ENCODE peak calls at places on chromosomes 12 and 14, in nine cellular contexts. One of them, this sample, is unnamed.

GRCh38 chr12:53046655-53047220 is 3.1 kb upstream of the TNS2 start:
- DNase-seq in A673: peak
- DNase-seq in fibroblast of mammary gland: peak
- DNase-seq in coronary artery: peak
- DNase-seq in HTR-8/SVneo: peak
- DNase-seq in SK-N-MC: no peak
- DNase-seq in GM12865: peak
- DNase-seq in activated CD4-positive, alpha-beta T cell treated with anti-CD3 and anti-CD28 coated beads, Interleukin-2, amount 50 U/mL, for 1 hour: no peak
- DNase-seq in activated naive CD4-positive, alpha-beta T cell treated with Interleukin-2 at 50 U/mL for 16 hours: no peak
- DNase-seq in this sample: no peak

GRCh38 chr12:106247731-106248176 is at the start of gene CKAP4:
- DNase-seq in A673: peak
- DNase-seq in fibroblast of mammary gland: peak
- DNase-seq in coronary artery: peak
- DNase-seq in HTR-8/SVneo: peak
- DNase-seq in SK-N-MC: no peak
- DNase-seq in GM12865: peak
- DNase-seq in activated CD4-positive, alpha-beta T cell treated with anti-CD3 and anti-CD28 coated beads, Interleukin-2, amount 50 U/mL, for 1 hour: peak
- DNase-seq in activated naive CD4-positive, alpha-beta T cell treated with Interleukin-2 at 50 U/mL for 16 hours: peak
- DNase-seq in this sample: no peak

GRCh38 chr12:1201030-1201429 is 210.0 kb downstream of the ERC1 start:
- DNase-seq in A673: no peak
- DNase-seq in fibroblast of mammary gland: no peak
- DNase-seq in coronary artery: no peak
- DNase-seq in HTR-8/SVneo: no peak
- DNase-seq in SK-N-MC: no peak
- DNase-seq in GM12865: no peak
- DNase-seq in activated CD4-positive, alpha-beta T cell treated with anti-CD3 and anti-CD28 coated beads, Interleukin-2, amount 50 U/mL, for 1 hour: no peak
- DNase-seq in activated naive CD4-positive, alpha-beta T cell treated with Interleukin-2 at 50 U/mL for 16 hours: no peak
- DNase-seq in this sample: no peak

GRCh38 chr12:752673-753400 is 458 bp downstream of the WNK1 start:
- DNase-seq in A673: peak
- DNase-seq in fibroblast of mammary gland: peak
- DNase-seq in coronary artery: peak
- DNase-seq in HTR-8/SVneo: no peak
- DNase-seq in SK-N-MC: no peak
- DNase-seq in GM12865: peak
- DNase-seq in activated CD4-positive, alpha-beta T cell treated with anti-CD3 and anti-CD28 coated beads, Interleukin-2, amount 50 U/mL, for 1 hour: peak
- DNase-seq in activated naive CD4-positive, alpha-beta T cell treated with Interleukin-2 at 50 U/mL for 16 hours: peak
- DNase-seq in this sample: no peak

GRCh38 chr12:124544311-124544970 is 23.0 kb downstream of the NCOR2 start:
- DNase-seq in A673: no peak
- DNase-seq in fibroblast of mammary gland: no peak
- DNase-seq in coronary artery: no peak
- DNase-seq in HTR-8/SVneo: no peak
- DNase-seq in SK-N-MC: no peak
- DNase-seq in GM12865: no peak
- DNase-seq in activated CD4-positive, alpha-beta T cell treated with anti-CD3 and anti-CD28 coated beads, Interleukin-2, amount 50 U/mL, for 1 hour: no peak
- DNase-seq in activated naive CD4-positive, alpha-beta T cell treated with Interleukin-2 at 50 U/mL for 16 hours: no peak
- DNase-seq in this sample: no peak

GRCh38 chr12:57173089-57173488 is 25.7 kb upstream of the LRP1-AS start:
- DNase-seq in A673: peak
- DNase-seq in fibroblast of mammary gland: no peak
- DNase-seq in coronary artery: no peak
- DNase-seq in HTR-8/SVneo: peak
- DNase-seq in SK-N-MC: no peak
- DNase-seq in GM12865: no peak
- DNase-seq in activated CD4-positive, alpha-beta T cell treated with anti-CD3 and anti-CD28 coated beads, Interleukin-2, amount 50 U/mL, for 1 hour: no peak
- DNase-seq in activated naive CD4-positive, alpha-beta T cell treated with Interleukin-2 at 50 U/mL for 16 hours: peak
- DNase-seq in this sample: no peak

GRCh38 chr14:106210650-106211049 is 684.3 kb downstream of the TMEM121 start:
- DNase-seq in A673: no peak
- DNase-seq in fibroblast of mammary gland: no peak
- DNase-seq in coronary artery: no peak
- DNase-seq in HTR-8/SVneo: no peak
- DNase-seq in SK-N-MC: no peak
- DNase-seq in GM12865: peak
- DNase-seq in activated CD4-positive, alpha-beta T cell treated with anti-CD3 and anti-CD28 coated beads, Interleukin-2, amount 50 U/mL, for 1 hour: no peak
- DNase-seq in activated naive CD4-positive, alpha-beta T cell treated with Interleukin-2 at 50 U/mL for 16 hours: peak
- DNase-seq in this sample: no peak

GRCh38 chr12:100716949-100717732 is 77.4 kb upstream of the ANO4 start:
- DNase-seq in A673: peak
- DNase-seq in fibroblast of mammary gland: peak
- DNase-seq in coronary artery: no peak
- DNase-seq in HTR-8/SVneo: no peak
- DNase-seq in SK-N-MC: no peak
- DNase-seq in GM12865: no peak
- DNase-seq in activated CD4-positive, alpha-beta T cell treated with anti-CD3 and anti-CD28 coated beads, Interleukin-2, amount 50 U/mL, for 1 hour: no peak
- DNase-seq in activated naive CD4-positive, alpha-beta T cell treated with Interleukin-2 at 50 U/mL for 16 hours: no peak
- DNase-seq in this sample: no peak

GRCh38 chr12:53751336-53752191 is at the start of gene CISTR:
- DNase-seq in A673: peak
- DNase-seq in fibroblast of mammary gland: no peak
- DNase-seq in coronary artery: no peak
- DNase-seq in HTR-8/SVneo: no peak
- DNase-seq in SK-N-MC: no peak
- DNase-seq in GM12865: peak
- DNase-seq in activated CD4-positive, alpha-beta T cell treated with anti-CD3 and anti-CD28 coated beads, Interleukin-2, amount 50 U/mL, for 1 hour: no peak
- DNase-seq in activated naive CD4-positive, alpha-beta T cell treated with Interleukin-2 at 50 U/mL for 16 hours: peak
- DNase-seq in this sample: no peak

GRCh38 chr12:106271575-106272505 is 24.0 kb upstream of the CKAP4 start:
- DNase-seq in A673: no peak
- DNase-seq in fibroblast of mammary gland: no peak
- DNase-seq in coronary artery: no peak
- DNase-seq in HTR-8/SVneo: no peak
- DNase-seq in SK-N-MC: no peak
- DNase-seq in GM12865: no peak
- DNase-seq in activated CD4-positive, alpha-beta T cell treated with anti-CD3 and anti-CD28 coated beads, Interleukin-2, amount 50 U/mL, for 1 hour: no peak
- DNase-seq in activated naive CD4-positive, alpha-beta T cell treated with Interleukin-2 at 50 U/mL for 16 hours: no peak
- DNase-seq in this sample: no peak

GRCh38 chr12:115983226-115983798 is 294.2 kb downstream of the MED13L start:
- DNase-seq in A673: peak
- DNase-seq in fibroblast of mammary gland: peak
- DNase-seq in coronary artery: no peak
- DNase-seq in HTR-8/SVneo: no peak
- DNase-seq in SK-N-MC: no peak
- DNase-seq in GM12865: peak
- DNase-seq in activated CD4-positive, alpha-beta T cell treated with anti-CD3 and anti-CD28 coated beads, Interleukin-2, amount 50 U/mL, for 1 hour: no peak
- DNase-seq in activated naive CD4-positive, alpha-beta T cell treated with Interleukin-2 at 50 U/mL for 16 hours: no peak
- DNase-seq in this sample: no peak

GRCh38 chr12:22670762-22671161 is 45.8 kb downstream of the ETNK1 start:
- DNase-seq in A673: no peak
- DNase-seq in fibroblast of mammary gland: peak
- DNase-seq in coronary artery: no peak
- DNase-seq in HTR-8/SVneo: no peak
- DNase-seq in SK-N-MC: no peak
- DNase-seq in GM12865: no peak
- DNase-seq in activated CD4-positive, alpha-beta T cell treated with anti-CD3 and anti-CD28 coated beads, Interleukin-2, amount 50 U/mL, for 1 hour: no peak
- DNase-seq in activated naive CD4-positive, alpha-beta T cell treated with Interleukin-2 at 50 U/mL for 16 hours: no peak
- DNase-seq in this sample: no peak

GRCh38 chr14:78253986-78254385 is 83.8 kb downstream of the NRXN3 start:
- DNase-seq in A673: peak
- DNase-seq in fibroblast of mammary gland: peak
- DNase-seq in coronary artery: no peak
- DNase-seq in HTR-8/SVneo: peak
- DNase-seq in SK-N-MC: no peak
- DNase-seq in GM12865: no peak
- DNase-seq in activated CD4-positive, alpha-beta T cell treated with anti-CD3 and anti-CD28 coated beads, Interleukin-2, amount 50 U/mL, for 1 hour: no peak
- DNase-seq in activated naive CD4-positive, alpha-beta T cell treated with Interleukin-2 at 50 U/mL for 16 hours: no peak
- DNase-seq in this sample: no peak